ENCODE peak calls at places on chromosome 15, in six cellular contexts. Q, P, H, W, N and U are unnamed samples. For H3K9me3, the result is how much of the 10 kb centered on the place peaks cover.

GRCh38 chr15:46251873-46252272 is 617.0 kb downstream of the SQOR start:
- DNase-seq in P (no peak), N (no peak), H (no peak), Q (no peak), W (no peak), U (no peak)

GRCh38 chr15:78909791-78910228 is 35.0 kb downstream of the CTSH start:
- DNase-seq in W (no peak), N (peak), P (peak), Q (no peak), H (peak), U (no peak)

GRCh38 chr15:67822537-67823370 is 2.6 kb upstream of the SKOR1 start:
- DNase-seq in P (no peak), W (no peak), N (no peak), Q (peak), H (no peak), U (no peak)

GRCh38 chr15:50083424-50084025 is 35.5 kb downstream of the ATP8B4 start:
- DNase-seq in W (no peak), P (no peak), N (no peak), Q (no peak), H (no peak), U (no peak)

GRCh38 chr15:26974120-26974780 is 3.3 kb downstream of the GABRG3 start:
- DNase-seq in N (no peak), W (no peak), H (peak), Q (no peak), P (peak), U (peak)

GRCh38 chr15:68818671-68819450 is 1.8 kb downstream of the ANP32A start:
- DNase-seq in Q (peak), P (peak), N (no peak), H (peak), W (peak), U (no peak)

GRCh38 chr15:91522609-91523332 is 330.7 kb upstream of the SLCO3A1 start:
- DNase-seq in H (peak), P (no peak), N (no peak), W (no peak), Q (no peak), U (no peak)

GRCh38 chr15:89492111-89492641 is 4.2 kb downstream of the RHCG start:
- DNase-seq in H (peak), Q (no peak), P (no peak), W (peak), N (no peak), U (no peak)

GRCh38 chr15:58221591-58222241 is 83.5 kb downstream of the AQP9 start:
- DNase-seq in Q (no peak), H (peak), W (no peak), N (peak), P (peak), U (no peak)

GRCh38 chr15:73518180-73518862 is 75.4 kb downstream of the REC114 start:
- DNase-seq in P (no peak), W (no peak), Q (no peak), H (peak), N (no peak), U (no peak)

GRCh38 chr15:44788748-44789147 is 52.4 kb downstream of the TRIM69 start:
- DNase-seq in W (no peak), H (no peak), N (no peak), P (no peak), Q (no peak), U (no peak)

GRCh38 chr15:96462768-96463167 is 132.3 kb downstream of the NR2F2 start:
- DNase-seq in W (no peak), N (no peak), Q (no peak), H (no peak), P (no peak), U (no peak)

GRCh38 chr15:73586006-73586654 is 47.1 kb downstream of the NPTN start:
- DNase-seq in W (no peak), P (no peak), H (no peak), N (no peak), Q (no peak), U (no peak)

GRCh38 chr15:22253676-22254408 is 173.5 kb downstream of the OR4M2 start:
- DNase-seq in P (no peak), W (no peak), H (no peak), Q (no peak), N (no peak), U (no peak)

GRCh38 chr15:58748787-58749531 is 548 bp downstream of the ADAM10 start:
- DNase-seq in H (peak), Q (peak), N (no peak), W (peak), P (peak), U (no peak)

GRCh38 chr15:59553879-59554735 is 57.5 kb upstream of the GCNT3 start:
- DNase-seq in Q (no peak), N (no peak), P (peak), H (no peak), W (peak), U (no peak)

GRCh38 chr15:28786521-28786920 is 61.9 kb downstream of the GOLGA6L7 start:
- DNase-seq in W (no peak), Q (no peak), N (no peak), P (no peak), H (no peak), U (no peak)

GRCh38 chr15:71296032-71296686 is 180.9 kb downstream of the THSD4 start:
- DNase-seq in N (peak), P (no peak), Q (no peak), W (no peak), H (no peak), U (peak)

GRCh38 chr15:75666823-75667501 is 19.2 kb downstream of the SNX33 start:
- DNase-seq in P (peak), Q (peak), H (no peak), W (no peak), N (peak), U (peak)

GRCh38 chr15:66578286-66578875 is 12.6 kb upstream of the LCTL start:
- DNase-seq in H (no peak), Q (no peak), P (no peak), W (no peak), N (peak), U (no peak)

GRCh38 chr15:68401496-68402431 is 30.2 kb downstream of the ITGA11 start:
- DNase-seq in Q (no peak), P (no peak), W (no peak), N (no peak), H (no peak), U (no peak)

GRCh38 chr15:90142216-90143175 is 40.2 kb upstream of the IDH2 start:
- DNase-seq in Q (no peak), W (no peak), H (no peak), P (no peak), N (no peak), U (no peak)

GRCh38 chr15:61951949-61952348 is 108.3 kb downstream of the VPS13C start:
- DNase-seq in W (no peak), P (no peak), H (no peak), Q (no peak), N (no peak), U (no peak)

GRCh38 chr15:31364301-31365031 is 37.8 kb downstream of the KLF13 start:
- DNase-seq in N (no peak), P (no peak), W (no peak), H (peak), Q (no peak), U (no peak)

GRCh38 chr15:66476535-66476934 is 21.0 kb downstream of the SNAPC5 start:
- DNase-seq in H (no peak), Q (no peak), N (no peak), W (no peak), P (no peak), U (no peak)

GRCh38 chr15:44598892-44599291 is 61.9 kb downstream of the EIF3J start:
- DNase-seq in Q (no peak), N (no peak), P (no peak), W (no peak), H (no peak), U (no peak)

GRCh38 chr15:97189152-97189551 is 771.4 kb upstream of the ARRDC4 start:
- DNase-seq in Q (no peak), P (no peak), N (no peak), H (no peak), W (no peak), U (no peak)

GRCh38 chr15:96334705-96335428 is 4.4 kb downstream of the NR2F2 start:
- DNase-seq in W (no peak), Q (no peak), H (peak), P (no peak), N (no peak), U (no peak)

GRCh38 chr15:92970656-92971055 is 70.5 kb downstream of the CHD2 start:
- DNase-seq in W (no peak), H (no peak), P (no peak), N (no peak), Q (no peak), U (no peak)

GRCh38 chr15:101250331-101250730 is 1.5 kb downstream of the CHSY1 start:
- DNase-seq in H (peak), N (no peak), P (no peak), W (no peak), Q (no peak), U (no peak)

GRCh38 chr15:101252836-101253235 is 988 bp upstream of the CHSY1 start:
- DNase-seq in P (no peak), H (no peak), W (no peak), N (no peak), Q (no peak), U (no peak)

GRCh38 chr15:101254157-101255065 is 2.6 kb upstream of the CHSY1 start:
- DNase-seq in H (no peak), W (no peak), Q (no peak), P (no peak), N (no peak), U (no peak)

GRCh38 chr15:101250931-101251829 is 668 bp downstream of the CHSY1 start:
- DNase-seq in Q (peak), P (no peak), N (no peak), W (peak), H (peak), U (no peak)

GRCh38 chr15:101251830-101252820 is at the start of gene CHSY1:
- DNase-seq in N (peak), H (peak), Q (peak), W (peak), P (peak), U (peak)
- TF ChIP-seq CTCF in N (no peak), H (peak), Q (peak), W (no peak), P (peak), U (peak)

GRCh38 chr15:48422401-48422800 is 91.2 kb downstream of the DUT start:
- DNase-seq in P (no peak), H (no peak), W (no peak), N (no peak), Q (no peak), U (no peak)
- H3K9me3 ChIP-seq in P (under half), H (under half), W (under half), N (under half), Q (under half), U (under half)

GRCh38 chr15:24857094-24857437 is 97.7 kb upstream of the SNRPN start:
- DNase-seq in P (no peak), Q (no peak), H (peak), N (no peak), W (no peak), U (no peak)
- H3K4me3 ChIP-seq in P (no peak), Q (no peak), H (peak), N (no peak), W (no peak), U (no peak)

GRCh38 chr15:85840802-85841152 is 46.1 kb upstream of the KLHL25 start:
- DNase-seq in P (no peak), Q (no peak), H (no peak), W (no peak), N (no peak), U (no peak)
- TF ChIP-seq CTCF in P (no peak), Q (no peak), H (no peak), W (no peak), N (no peak), U (peak)

GRCh38 chr15:25072857-25073476 is 118.2 kb downstream of the SNRPN start:
- DNase-seq in H (no peak), W (no peak), P (no peak), Q (no peak), N (no peak), U (no peak)
- H3K9me3 ChIP-seq in H (under half), W (half or more), P (half or more), Q (half or more), N (half or more), U (half or more)

GRCh38 chr15:65354835-65355172 is 23.0 kb downstream of the IGDCC3 start:
- DNase-seq in Q (no peak), N (no peak), W (no peak), P (no peak), H (no peak), U (no peak)

GRCh38 chr15:65361708-65362459 is 15.9 kb downstream of the IGDCC3 start:
- DNase-seq in P (no peak), Q (no peak), H (no peak), W (peak), N (no peak), U (no peak)

GRCh38 chr15:65355173-65355982 is 22.4 kb downstream of the IGDCC3 start:
- DNase-seq in Q (no peak), P (peak), W (no peak), H (peak), N (no peak), U (no peak)

GRCh38 chr15:65355983-65356353 is 21.8 kb downstream of the IGDCC3 start:
- DNase-seq in N (no peak), P (no peak), H (peak), Q (no peak), W (no peak), U (no peak)
- H3K4me3 ChIP-seq in N (no peak), P (peak), H (peak), Q (peak), W (peak), U (peak)

GRCh38 chr15:72379856-72380255 is 4.0 kb upstream of the HEXA start:
- DNase-seq in W (no peak), P (no peak), N (no peak), H (no peak), Q (no peak), U (no peak)

GRCh38 chr15:72380743-72381142 is 4.9 kb upstream of the HEXA start:
- DNase-seq in Q (no peak), N (no peak), P (no peak), H (no peak), W (no peak), U (no peak)

DNA sequence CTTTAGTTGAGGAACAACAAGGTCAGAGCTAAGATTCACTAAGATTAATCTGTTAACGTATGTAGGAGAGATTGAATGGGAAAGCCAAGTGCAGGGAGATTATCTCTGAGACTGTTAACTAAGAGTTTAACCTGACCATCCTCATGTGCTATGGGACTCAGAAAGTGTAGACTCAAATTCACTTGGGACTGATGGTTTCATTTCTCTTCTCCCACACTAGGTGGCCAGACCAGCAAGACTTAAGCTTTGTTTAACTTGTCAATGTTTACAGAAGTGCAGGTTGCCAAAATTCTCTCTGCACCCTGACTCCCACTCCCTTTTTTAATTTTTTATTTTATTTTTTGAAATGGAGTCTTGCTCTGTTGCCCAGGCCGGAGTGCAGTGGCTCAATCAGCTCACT is 6.3 kb upstream of the HEXA start:
- DNase-seq in N (no peak), W (no peak), P (peak), H (no peak), Q (no peak), U (peak)
- TF ChIP-seq CTCF in N (no peak), W (no peak), P (peak), H (no peak), Q (no peak), U (peak)